ENCODE peak calls at places on chromosomes 13 and 19, in five cellular contexts. S, O, M, W and A are unnamed samples.
A peak's percentile ranks its signal among the peaks of the same experiment; 100 is the strongest.

GRCh38 chr19:12723383-12723642 is 419 bp downstream of the TNPO2 start:
- DNase-seq in W (no peak), M (peak; percentile 38), O (no peak), S (no peak), A (no peak)

GRCh38 chr13:46116653-46117502 is 12.0 kb upstream of the CPB2 start:
- DNase-seq in S (no peak), W (no peak), M (no peak), O (no peak), A (no peak)

GRCh38 chr13:74250738-74251190 is 116.6 kb upstream of the KLF12 start:
- DNase-seq in M (no peak), W (peak; percentile 54), O (peak; percentile 22), S (no peak), A (peak; percentile 74)

GRCh38 chr19:48630289-48631036 is 6.7 kb downstream of the DBP start:
- DNase-seq in S (no peak), O (peak; percentile 80), W (peak; percentile 87), M (no peak), A (no peak)

GRCh38 chr19:15123031-15123890 is 16.1 kb downstream of the SYDE1 start:
- DNase-seq in O (no peak), S (no peak), M (no peak), W (no peak), A (no peak)

GRCh38 chr19:45568732-45569131 is 15.9 kb downstream of the OPA3 start:
- DNase-seq in S (no peak), O (peak; percentile 59), W (peak; percentile 68), M (no peak), A (peak; percentile 53)

GRCh38 chr13:77415253-77416127 is 88.6 kb upstream of the MYCBP2 start:
- DNase-seq in S (no peak), O (no peak), M (peak; percentile 58), W (no peak), A (no peak)

GRCh38 chr13:35765387-35765786 is 288.9 kb upstream of the MAB21L1 start:
- DNase-seq in W (no peak), M (no peak), O (no peak), S (no peak), A (peak; percentile 20)

GRCh38 chr19:2478324-2478755 is 2.4 kb downstream of the GADD45B start:
- DNase-seq in O (peak; percentile 79), S (peak; percentile 73), M (peak; percentile 77), W (peak; percentile 85), A (peak; percentile 79)

GRCh38 chr19:2059422-2060201 is 8.6 kb upstream of the MKNK2 start:
- DNase-seq in M (no peak), S (peak; percentile 92), W (peak; percentile 64), O (peak; percentile 58), A (peak; percentile 93)

GRCh38 chr13:51091839-51092238 is 19.2 kb downstream of the C13orf42 start:
- DNase-seq in O (no peak), S (no peak), W (no peak), M (no peak), A (no peak)

GRCh38 chr19:54485846-54486245 is 12.8 kb upstream of the CDC42EP5 start:
- DNase-seq in M (no peak), O (no peak), W (peak; percentile 2), S (no peak), A (no peak)

GRCh38 chr19:29927944-29928669 is 13.9 kb upstream of the URI1 start:
- DNase-seq in M (peak; percentile 55), S (no peak), O (no peak), W (no peak), A (no peak)

GRCh38 chr19:19531951-19532805 is 3.5 kb downstream of the YJEFN3 start:
- DNase-seq in O (peak; percentile 67), M (peak; percentile 76), W (peak; percentile 67), S (peak; percentile 79), A (peak; percentile 44)

GRCh38 chr19:17777840-17778620 is 16.9 kb upstream of the B3GNT3 start:
- DNase-seq in W (peak; percentile 43), O (peak; percentile 38), M (peak; percentile 79), S (peak; percentile 77), A (peak; percentile 14)

GRCh38 chr13:54593504-54593903 is 1564.9 kb downstream of the OLFM4 start:
- DNase-seq in S (no peak), M (no peak), O (no peak), W (no peak), A (no peak)

GRCh38 chr13:55069746-55070145 is 2041.1 kb downstream of the OLFM4 start:
- DNase-seq in M (no peak), S (no peak), O (no peak), W (no peak), A (no peak)

GRCh38 chr19:17527326-17527725 is 15.9 kb downstream of the PGLS start:
- DNase-seq in M (peak; percentile 53), W (no peak), O (no peak), S (no peak), A (no peak)

GRCh38 chr13:33968520-33969507 is 150.9 kb downstream of the RFC3 start:
- DNase-seq in O (no peak), S (no peak), W (no peak), M (no peak), A (no peak)

GRCh38 chr19:34436716-34437115 is 8.5 kb downstream of the UBA2 start:
- DNase-seq in M (no peak), W (peak; percentile 56), S (no peak), O (peak; percentile 47), A (no peak)

GRCh38 chr19:16197188-16197621 is 506 bp upstream of the AP1M1 start:
- DNase-seq in M (peak; percentile 13), W (peak; percentile 81), S (no peak), O (peak; percentile 60), A (peak; percentile 93)

GRCh38 chr19:2923510-2923909 is 21.3 kb downstream of the ZNF77 start:
- DNase-seq in M (no peak), S (no peak), W (peak; percentile 93), O (peak; percentile 58), A (peak; percentile 99)

GRCh38 chr19:51000981-51001380 is 423 bp downstream of the KLK8 start:
- DNase-seq in S (no peak), W (no peak), O (no peak), M (no peak), A (no peak)

GRCh38 chr19:46471116-46471733 is at the start of gene PNMA8A:
- DNase-seq in M (no peak), O (peak; percentile 83), W (peak; percentile 94), S (peak; percentile 51), A (peak; percentile 60)

GRCh38 chr13:20482275-20482761 is 43.3 kb downstream of the CRYL1 start:
- DNase-seq in M (no peak), W (no peak), O (peak; percentile 3), S (no peak), A (no peak)

GRCh38 chr19:40716031-40716654 is 543 bp downstream of the COQ8B start:
- DNase-seq in S (no peak), W (no peak), M (peak; percentile 46), O (no peak), A (no peak)

GRCh38 chr19:40714519-40715299 is 2.0 kb downstream of the COQ8B start:
- DNase-seq in O (peak; percentile 94), M (peak; percentile 93), S (peak; percentile 95), W (peak; percentile 97), A (peak; percentile 90)

GRCh38 chr19:40717325-40717879 is 490 bp downstream of the ITPKC start:
- DNase-seq in S (no peak), M (no peak), O (peak; percentile 39), W (no peak), A (no peak)

GRCh38 chr19:40717880-40718773 is 1.2 kb downstream of the ITPKC start:
- DNase-seq in O (peak; percentile 23), S (peak; percentile 51), W (peak; percentile 36), M (peak; percentile 28), A (peak; percentile 18)

DNA sequence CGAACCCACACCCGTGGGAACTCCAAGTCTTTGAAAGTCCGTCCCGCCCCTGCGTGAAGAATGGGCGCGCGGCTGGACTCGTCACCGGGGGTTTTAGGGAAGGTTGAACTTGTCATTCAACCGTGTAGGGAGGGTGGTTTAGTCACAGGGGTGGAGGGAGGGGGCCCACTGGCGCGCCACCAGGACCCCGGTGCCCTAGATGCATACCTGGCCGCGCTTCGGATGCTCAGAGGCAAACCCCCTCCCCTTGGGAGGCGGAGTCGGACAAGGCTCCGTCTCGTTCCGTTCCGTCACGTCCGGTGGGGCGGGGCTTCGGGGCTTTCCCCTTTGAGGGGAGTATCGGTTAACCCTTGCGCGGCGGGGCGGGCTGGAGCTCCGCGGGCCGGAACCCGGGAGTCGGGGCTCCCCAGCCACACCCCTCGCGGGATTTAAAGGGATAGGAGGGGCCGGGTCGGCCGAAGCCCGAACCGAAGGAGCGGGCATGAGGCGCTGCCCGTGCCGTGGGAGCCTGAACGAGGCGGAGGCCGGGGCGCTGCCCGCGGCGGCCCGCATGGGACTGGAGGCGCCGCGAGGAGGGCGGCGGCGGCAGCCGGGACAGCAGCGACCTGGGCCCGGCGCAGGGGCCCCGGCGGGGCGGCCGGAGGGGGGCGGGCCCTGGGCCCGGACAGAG is at the start of the genes COQ8B and ITPKC:
- DNase-seq in S (peak; percentile 100), M (peak; percentile 99), O (peak; percentile 98), W (peak; percentile 99), A (peak; percentile 96)
- TF ChIP-seq CTCF in S (no peak), M (no peak), O (no peak), W (no peak), A (no peak)

DNA sequence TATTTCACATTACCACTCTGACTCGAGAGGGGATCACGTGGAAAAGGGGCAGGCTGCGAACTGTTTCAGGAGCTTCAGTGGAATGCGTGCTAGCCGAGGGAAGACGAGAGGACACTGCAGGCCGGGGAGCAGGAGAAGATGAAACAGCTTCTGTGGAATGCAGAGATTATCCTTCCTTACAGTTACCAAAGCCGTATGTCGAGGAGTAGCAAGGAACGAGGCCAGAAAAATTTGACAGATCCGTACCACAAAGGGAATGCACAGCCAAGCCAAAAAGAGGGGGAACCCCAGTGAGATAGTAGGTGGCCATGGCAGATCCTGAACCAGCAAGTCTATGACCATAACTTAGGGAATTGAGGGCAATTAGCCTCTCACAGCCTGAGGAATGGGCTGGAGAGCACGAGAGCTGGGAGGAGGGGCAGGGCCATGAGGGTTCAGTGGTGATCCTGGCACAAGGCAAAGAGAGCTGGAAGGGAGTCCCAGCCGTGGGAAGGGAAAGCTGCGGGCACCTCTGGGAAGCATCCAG is 5.3 kb downstream of the COL4A1 start:
- DNase-seq in S (no peak), M (no peak), W (peak; percentile 75), O (peak; percentile 80), A (peak; percentile 88)
- H3K4me3 ChIP-seq in S (no peak overlapping the region), M (no peak overlapping the region), W (peak overlapping the region; percentile 13), O (no peak overlapping the region), A (no peak overlapping the region)

DNA sequence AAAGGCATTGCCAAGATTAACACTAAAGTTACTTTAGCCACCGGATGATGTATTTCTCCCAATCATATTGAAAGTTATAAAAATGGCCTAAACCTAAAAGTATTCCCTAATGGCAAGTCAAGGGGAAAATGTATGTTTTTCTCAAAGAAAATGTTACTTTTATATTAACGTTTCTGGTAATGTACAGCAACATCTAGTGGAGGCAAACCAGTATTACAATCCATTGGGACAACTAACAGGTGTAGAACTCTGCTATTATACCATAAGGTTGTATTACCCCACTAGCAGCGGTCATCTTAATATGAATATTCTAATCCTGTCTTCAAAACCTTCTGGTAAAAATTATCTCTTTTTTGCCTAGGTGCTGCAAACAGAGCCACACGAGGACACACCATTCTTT is 69.2 kb downstream of the ZNF100 start:
- DNase-seq in W (peak; percentile 21), S (no peak), M (peak; percentile 48), O (peak; percentile 29), A (peak; percentile 8)
- TF ChIP-seq CTCF in W (peak; percentile 37), S (peak; percentile 47), M (peak; percentile 81), O (peak; percentile 34), A (peak; percentile 52)

DNA sequence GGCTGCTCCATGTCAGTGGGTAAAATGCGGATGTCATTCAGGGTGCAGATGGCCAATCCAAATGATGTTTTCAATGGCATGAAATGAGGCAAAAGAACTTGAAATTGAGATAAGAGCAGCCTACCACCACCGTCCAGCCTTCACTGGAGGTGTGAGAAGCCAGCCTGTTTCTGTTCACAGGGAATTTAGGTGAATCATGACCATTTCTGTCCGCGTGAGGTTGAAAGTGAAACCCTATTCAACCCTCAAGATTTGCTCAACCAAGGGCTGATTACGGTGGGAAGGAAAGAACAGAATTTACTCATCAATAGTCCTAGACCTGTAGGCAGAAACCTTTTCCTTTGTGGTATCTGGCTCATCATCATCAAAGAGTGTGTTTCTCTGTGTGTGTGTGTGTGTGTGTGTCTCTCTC is 370.7 kb downstream of the COG6 start:
- DNase-seq in W (no peak), O (no peak), M (no peak), S (no peak), A (no peak)
- H3K4me3 ChIP-seq in W (no peak overlapping the region), O (no peak overlapping the region), M (no peak overlapping the region), S (no peak overlapping the region), A (no peak overlapping the region)